ENCODE peak calls at places on chromosome 14, in six cellular contexts. J is aorta, F is left lung, G is cardiac muscle cell, E is uterus, Q is psoas muscle. P is an unnamed sample.

GRCh38 chr14:55816225-55816624 is 236.2 kb downstream of the KTN1 start:
- DNase-seq in G (no peak), E (no peak), Q (no peak), J (no peak), F (no peak), P (no peak)

GRCh38 chr14:32457213-32457920 is 128.3 kb downstream of the AKAP6 start:
- DNase-seq in E (peak; percentile 20), F (no peak), G (peak; percentile 89), Q (no peak), J (no peak), P (peak; percentile 87)

GRCh38 chr14:37974421-37974820 is 233.3 kb upstream of the SSTR1 start:
- DNase-seq in J (no peak), Q (no peak), E (no peak), G (no peak), F (no peak), P (no peak)

GRCh38 chr14:79011091-79011919 is 841.1 kb downstream of the NRXN3 start:
- DNase-seq in E (no peak), F (no peak), G (peak; percentile 57), J (no peak), Q (no peak), P (peak; percentile 83)

GRCh38 chr14:64942531-64943111 is at the start of gene GPX2:
- DNase-seq in E (no peak), F (no peak), Q (no peak), G (no peak), J (no peak), P (no peak)

GRCh38 chr14:90758959-90759358 is 57.3 kb downstream of the TTC7B start:
- DNase-seq in F (peak; percentile 82), Q (peak; percentile 79), G (no peak), E (peak; percentile 61), J (peak; percentile 84), P (peak; percentile 17)

GRCh38 chr14:31894351-31894750 is 182.8 kb upstream of the ARHGAP5 start:
- DNase-seq in G (no peak), E (no peak), F (no peak), J (no peak), Q (no peak), P (no peak)

GRCh38 chr14:37063467-37064240 is 108.8 kb downstream of the SLC25A21 start:
- DNase-seq in F (no peak), Q (no peak), G (no peak), J (no peak), E (no peak), P (no peak)

GRCh38 chr14:51595831-51596472 is 55.8 kb upstream of the FRMD6 start:
- DNase-seq in J (no peak), G (no peak), Q (no peak), E (no peak), F (no peak), P (peak; percentile 64)

GRCh38 chr14:52723514-52724359 is 6.2 kb upstream of the STYX start:
- DNase-seq in G (no peak), E (no peak), Q (no peak), J (no peak), F (no peak), P (no peak)

GRCh38 chr14:73829526-73830431 is 21.9 kb upstream of the PTGR2 start:
- DNase-seq in F (no peak), E (no peak), J (peak; percentile 61), G (no peak), Q (no peak), P (peak; percentile 67)

GRCh38 chr14:20680843-20681347 is 3.5 kb upstream of the RNASE4 start:
- DNase-seq in Q (no peak), J (peak; percentile 59), F (no peak), E (no peak), G (no peak), P (no peak)

GRCh38 chr14:102362084-102362483 is 606 bp downstream of the CINP start:
- DNase-seq in F (no peak), Q (no peak), J (no peak), E (no peak), G (no peak), P (peak; percentile 11)

GRCh38 chr14:51490205-51490604 is 161.5 kb upstream of the FRMD6 start:
- DNase-seq in E (no peak), Q (no peak), J (no peak), F (no peak), G (no peak), P (no peak)

DNA sequence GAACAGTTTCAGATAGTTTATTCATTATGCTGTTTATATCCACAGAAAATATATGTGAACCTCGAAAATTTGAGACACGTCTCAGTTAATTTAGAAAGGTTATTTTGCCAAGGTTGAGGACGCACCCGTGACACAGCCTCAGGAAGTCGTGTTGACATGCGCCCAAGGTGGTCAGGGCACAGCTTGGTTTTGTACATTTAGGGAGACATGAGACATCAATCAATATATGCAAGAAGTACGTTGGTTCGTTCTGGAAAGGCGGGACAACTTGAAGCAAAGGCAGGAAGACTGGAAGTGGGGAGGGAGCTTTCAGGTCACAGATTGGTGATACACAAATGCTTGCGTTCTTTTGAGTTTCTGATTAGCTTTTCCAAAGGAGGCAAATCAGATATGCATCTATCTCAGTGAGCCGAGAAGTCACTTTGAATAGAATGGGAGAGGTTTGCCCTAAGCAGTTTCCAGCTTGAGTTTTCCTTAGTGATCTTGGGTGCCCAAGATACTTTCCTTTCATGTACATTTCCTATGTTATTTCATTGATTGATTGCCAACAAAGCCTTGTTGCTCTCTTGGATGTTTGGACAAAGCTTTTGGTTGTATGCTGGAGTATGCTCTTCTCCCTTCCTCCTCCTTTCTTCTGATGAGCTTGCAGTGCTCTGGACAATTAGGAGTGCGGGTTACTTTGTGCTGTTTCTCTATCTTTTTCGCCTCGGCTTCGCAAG is 3.2 kb downstream of the SNAPC1 start:
- DNase-seq in Q (no peak), J (no peak), E (no peak), G (no peak), F (no peak), P (no peak)
- H3K4me3 ChIP-seq in Q (peak overlapping the region; percentile 15), J (no peak overlapping the region), E (no peak overlapping the region), G (peak overlapping the region; percentile 87), F (no peak overlapping the region), P (peak overlapping the region; percentile 21)

GRCh38 chr14:92584856-92585255 is 71.3 kb downstream of the RIN3 start:
- DNase-seq in Q (no peak), E (no peak), J (no peak), G (no peak), F (peak; percentile 83), P (no peak)

GRCh38 chr14:92584221-92584620 is 70.6 kb downstream of the RIN3 start:
- DNase-seq in J (no peak), Q (no peak), E (no peak), F (no peak), G (no peak), P (no peak)

GRCh38 chr14:92581206-92581605 is 67.6 kb downstream of the RIN3 start:
- DNase-seq in E (no peak), Q (no peak), F (no peak), J (no peak), G (no peak), P (no peak)

GRCh38 chr14:92582706-92583452 is 69.3 kb downstream of the RIN3 start:
- DNase-seq in E (no peak), Q (no peak), J (no peak), F (no peak), G (no peak), P (no peak)

DNA sequence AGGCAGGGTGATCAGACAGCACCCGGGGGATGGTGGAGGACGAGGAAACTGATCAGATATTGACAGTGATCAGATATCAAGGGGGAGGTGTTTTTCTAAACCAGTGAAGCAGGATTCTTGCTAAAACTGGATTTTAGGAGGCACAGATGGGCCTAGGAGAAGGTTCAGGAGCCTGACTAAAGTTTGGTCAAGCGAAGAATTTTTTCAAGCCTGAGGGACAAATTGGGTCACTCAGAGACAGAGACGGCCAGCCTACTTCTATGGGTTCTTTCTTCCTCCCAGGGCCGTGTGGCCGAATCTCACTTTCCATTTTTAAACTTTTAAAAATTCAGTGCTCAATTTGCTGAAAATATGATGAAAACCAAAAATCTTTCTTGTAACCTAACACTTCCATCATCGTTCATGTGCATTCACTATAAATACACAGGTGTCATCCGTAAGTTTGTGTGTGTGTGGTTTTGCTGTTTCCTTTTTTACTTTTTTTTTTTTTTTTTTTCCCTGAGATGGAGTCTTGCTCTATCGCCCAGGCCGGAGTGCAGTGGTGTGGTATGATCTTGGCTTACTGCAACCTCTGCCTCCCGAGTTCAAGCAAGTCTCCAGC is 68.5 kb downstream of the RIN3 start:
- DNase-seq in Q (no peak), F (no peak), J (no peak), E (no peak), G (no peak), P (no peak)
- H3K27ac ChIP-seq in Q (no peak overlapping the region), F (no peak overlapping the region), J (no peak overlapping the region), E (peak overlapping the region; percentile 5), G (no peak overlapping the region), P (no peak overlapping the region)

DNA sequence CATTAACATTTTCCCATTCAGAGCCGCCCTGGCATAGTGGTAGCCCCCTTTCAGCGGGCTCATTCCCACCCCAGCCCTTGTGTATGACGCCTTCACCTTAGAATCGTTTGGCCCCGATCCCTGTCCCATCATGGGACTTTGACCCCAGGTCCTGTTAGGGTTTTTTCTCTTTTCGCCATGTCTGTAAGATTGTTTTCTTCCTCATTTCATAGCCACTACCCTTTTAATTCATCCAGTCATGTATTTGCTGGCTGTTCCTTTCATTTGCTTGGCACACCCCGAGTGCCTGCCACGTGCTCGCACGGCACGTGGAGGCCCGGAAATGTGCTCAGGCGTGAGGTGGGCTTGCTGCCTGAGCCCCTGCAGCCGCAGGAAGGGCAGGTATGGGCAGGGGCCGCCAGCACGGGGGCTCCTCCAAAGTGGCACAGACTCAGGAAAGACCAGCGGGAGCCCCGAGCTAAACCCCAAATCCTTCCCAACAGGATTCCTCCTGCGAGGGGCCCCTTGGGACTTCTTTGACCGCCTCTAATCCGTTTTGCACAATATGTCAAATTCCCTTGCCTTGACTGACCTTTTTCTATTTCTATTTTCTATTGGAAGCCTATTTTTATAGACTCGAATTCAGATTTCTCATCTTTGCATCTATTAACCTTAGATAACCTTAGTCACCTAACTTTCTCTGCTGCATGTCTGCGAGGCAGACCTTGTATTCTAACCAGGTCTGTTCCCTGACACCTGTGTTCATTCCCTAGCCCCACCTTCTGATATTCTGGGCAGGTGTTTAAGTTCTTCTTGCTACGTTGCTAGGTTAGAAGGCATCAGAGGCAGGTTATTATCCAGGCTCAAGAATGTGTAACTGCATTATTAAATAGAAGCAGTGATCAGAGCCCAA is 114.8 kb downstream of the EML1 start:
- DNase-seq in Q (no peak), J (no peak), G (no peak), E (no peak), F (no peak), P (no peak)
- H3K4me3 ChIP-seq in Q (no peak overlapping the region), J (no peak overlapping the region), G (no peak overlapping the region), E (no peak overlapping the region), F (no peak overlapping the region), P (no peak overlapping the region)

DNA sequence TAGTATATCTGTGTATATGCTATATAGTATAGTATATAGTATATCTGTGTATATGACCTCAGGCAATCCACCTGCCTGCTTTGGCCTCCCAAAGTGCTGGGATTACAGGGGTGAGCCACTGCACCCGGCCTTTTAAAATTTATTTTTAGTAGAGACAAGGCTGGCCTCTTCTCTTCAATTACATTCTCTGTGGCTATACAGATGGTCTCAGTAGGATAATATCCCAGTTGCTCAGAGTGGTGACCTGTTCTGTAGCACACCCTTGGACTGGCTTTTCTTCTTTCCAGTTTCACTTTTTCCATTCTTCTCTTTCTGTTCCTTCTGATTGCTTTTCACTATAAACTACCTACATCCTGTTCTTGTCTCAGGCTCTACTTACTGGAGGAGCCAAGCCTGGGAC is 3.1 kb upstream of the NFATC4 start:
- DNase-seq in E (no peak), G (no peak), Q (no peak), F (no peak), J (no peak), P (no peak)
- H3K27ac ChIP-seq in E (peak overlapping the region; percentile 99), G (no peak overlapping the region), Q (no peak overlapping the region), F (no peak overlapping the region), J (peak overlapping the region; percentile 14), P (no peak overlapping the region)

P was measured in brain microvascular endothelial cell.